ENCODE peak calls at places on chromosomes 1 and 21, in eight cellular contexts. D is amygdala; U is T-helper 9 cell; R is AG10803; C is endothelial cell; B is GM19239; L is hypothalamus; M is stimulated activated CD8-positive, alpha-beta memory T cell treated with anti-CD3 and anti-CD28 coated beads, Interleukin-7, amount 100 ng/mL, for 1 hour. Z is an unnamed sample.

GRCh38 chr1:21294266-21295058 is 4.2 kb upstream of the ECE1 start:
- DNase-seq in M (peak; percentile 63), U (peak; percentile 76), C (no peak), L (no peak), D (no peak), R (no peak), B (peak; percentile 64), Z (no peak)

GRCh38 chr1:87329051-87329755 is 523 bp downstream of the LMO4 start:
- DNase-seq in R (peak; percentile 35), L (peak; percentile 39), C (peak; percentile 61), D (peak; percentile 26), U (peak; percentile 26), B (no peak), M (no peak), Z (no peak)

GRCh38 chr1:15950763-15951295 is 25.1 kb downstream of the ZBTB17 start:
- DNase-seq in U (peak; percentile 43), D (no peak), B (no peak), L (no peak), R (peak; percentile 46), C (no peak), M (peak; percentile 58), Z (no peak)

GRCh38 chr1:155009221-155009711 is 6.7 kb downstream of the ZBTB7B start:
- DNase-seq in B (no peak), L (no peak), M (no peak), R (no peak), U (no peak), C (no peak), D (no peak), Z (no peak)

GRCh38 chr21:36079010-36079649 is 9.3 kb downstream of the CBR1 start:
- DNase-seq in D (no peak), C (no peak), M (no peak), L (no peak), B (no peak), R (no peak), U (no peak), Z (no peak)

GRCh38 chr1:47725732-47726495 is 271.3 kb downstream of the TRABD2B start:
- DNase-seq in B (peak; percentile 69), C (peak; percentile 83), L (peak; percentile 60), U (peak; percentile 40), D (peak; percentile 46), M (peak; percentile 41), R (peak; percentile 70), Z (no peak)

GRCh38 chr1:198674009-198674408 is 35.2 kb downstream of the PTPRC start:
- DNase-seq in C (no peak), R (no peak), M (no peak), U (no peak), D (no peak), B (no peak), L (no peak), Z (no peak)

GRCh38 chr21:43322805-43323204 is 104.1 kb downstream of the SIK1 start:
- DNase-seq in R (no peak), C (no peak), U (no peak), L (no peak), M (no peak), B (no peak), D (no peak), Z (no peak)

Z was measured in SIG-M5.